ENCODE peak calls at places on chromosomes 6 and 20, in four cellular contexts. A is foreskin fibroblast, O is NCI-H1694, S is OCI-LY7. V is an unnamed sample.

GRCh38 chr6:132007474-132008190 is 56.5 kb upstream of the CCN2 start:
- DNase-seq in A (peak; percentile 80), O (no peak), S (no peak), V (no peak)

GRCh38 chr6:47144306-47144705 is 102.2 kb upstream of the ADGRF1 start:
- DNase-seq in A (peak; percentile 88), O (no peak), S (no peak), V (no peak)

GRCh38 chr6:14775528-14775927 is 470.3 kb upstream of the JARID2 start:
- DNase-seq in A (no peak), O (no peak), S (no peak), V (no peak)

GRCh38 chr6:150599199-150600002 is at the start of gene PLEKHG1:
- DNase-seq in A (peak; percentile 82), O (no peak), S (peak; percentile 89), V (peak; percentile 83)

GRCh38 chr6:19121516-19121915 is 715.7 kb upstream of the ID4 start:
- DNase-seq in A (no peak), O (no peak), S (no peak), V (no peak)

GRCh38 chr20:36544134-36545018 is 3.1 kb downstream of the MYL9 start:
- DNase-seq in A (peak; percentile 88), O (no peak), S (no peak), V (peak; percentile 30)

GRCh38 chr20:62306440-62307187 is 3.8 kb downstream of the ADRM1 start:
- DNase-seq in A (no peak), O (no peak), S (no peak), V (no peak)

GRCh38 chr6:36676142-36677058 is 2.1 kb upstream of the CDKN1A start:
- DNase-seq in A (peak; percentile 72), O (no peak), S (no peak), V (peak; percentile 45)

GRCh38 chr20:40990542-40991120 is 38.0 kb upstream of the TOP1 start:
- DNase-seq in A (peak; percentile 93), O (peak; percentile 29), S (peak; percentile 92), V (peak; percentile 95)

GRCh38 chr6:28446818-28447511 is 3.7 kb upstream of the ZSCAN23 start:
- DNase-seq in A (peak; percentile 44), O (no peak), S (no peak), V (peak; percentile 35)

GRCh38 chr6:101845621-101846020 is 452.1 kb downstream of the GRIK2 start:
- DNase-seq in A (no peak), O (no peak), S (no peak), V (no peak)